ENCODE peak calls at places on chromosomes 5 and 9, in six cellular contexts. One of them, this sample, is unnamed.

GRCh38 chr5:75614165-75614564 is 2.9 kb downstream of the ANKDD1B start:
- DNase-seq in body of pancreas: no peak
- DNase-seq in left lobe of liver: no peak
- DNase-seq in adrenal gland: no peak
- DNase-seq in breast epithelium: no peak
- DNase-seq in fibroblast of the conjunctiva: no peak
- DNase-seq in this sample: no peak

GRCh38 chr5:54589786-54590185 is 72.2 kb downstream of the SNX18 start:
- DNase-seq in body of pancreas: no peak
- DNase-seq in left lobe of liver: no peak
- DNase-seq in adrenal gland: no peak
- DNase-seq in breast epithelium: no peak
- DNase-seq in fibroblast of the conjunctiva: no peak
- DNase-seq in this sample: no peak

GRCh38 chr5:145553177-145553576 is 282.0 kb downstream of the PRELID2 start:
- DNase-seq in body of pancreas: no peak
- DNase-seq in left lobe of liver: no peak
- DNase-seq in adrenal gland: no peak
- DNase-seq in breast epithelium: no peak
- DNase-seq in fibroblast of the conjunctiva: no peak
- DNase-seq in this sample: no peak

GRCh38 chr9:95724253-95724991 is 151.1 kb upstream of the ERCC6L2 start:
- DNase-seq in body of pancreas: no peak
- DNase-seq in left lobe of liver: no peak
- DNase-seq in adrenal gland: no peak
- DNase-seq in breast epithelium: no peak
- DNase-seq in fibroblast of the conjunctiva: no peak
- DNase-seq in this sample: no peak

GRCh38 chr5:122112063-122112462 is 17.3 kb upstream of the ZNF474 start:
- DNase-seq in body of pancreas: no peak
- DNase-seq in left lobe of liver: no peak
- DNase-seq in adrenal gland: no peak
- DNase-seq in breast epithelium: no peak
- DNase-seq in fibroblast of the conjunctiva: no peak
- DNase-seq in this sample: no peak

GRCh38 chr9:137205126-137206069 is at the start of the genes NDOR1 and TMEM203:
- DNase-seq in body of pancreas: peak; percentile 87
- DNase-seq in left lobe of liver: peak; percentile 94
- DNase-seq in adrenal gland: peak; percentile 93
- DNase-seq in breast epithelium: peak; percentile 93
- DNase-seq in fibroblast of the conjunctiva: peak; percentile 28
- DNase-seq in this sample: peak; percentile 89

GRCh38 chr9:109426621-109427402 is 71.3 kb downstream of the PTPN3 start:
- DNase-seq in body of pancreas: no peak
- DNase-seq in left lobe of liver: no peak
- DNase-seq in adrenal gland: no peak
- DNase-seq in breast epithelium: no peak
- DNase-seq in fibroblast of the conjunctiva: no peak
- DNase-seq in this sample: no peak

GRCh38 chr9:97506787-97507186 is 5.3 kb downstream of the TMOD1 start:
- DNase-seq in body of pancreas: no peak
- DNase-seq in left lobe of liver: no peak
- DNase-seq in adrenal gland: no peak
- DNase-seq in breast epithelium: no peak
- DNase-seq in fibroblast of the conjunctiva: no peak
- DNase-seq in this sample: no peak

GRCh38 chr9:8648271-8648670 is 848.7 kb upstream of the DMAC1 start:
- DNase-seq in body of pancreas: no peak
- DNase-seq in left lobe of liver: no peak
- DNase-seq in adrenal gland: no peak
- DNase-seq in breast epithelium: no peak
- DNase-seq in fibroblast of the conjunctiva: no peak
- DNase-seq in this sample: no peak

GRCh38 chr5:95809414-95809960 is 13.0 kb downstream of the GLRX start:
- DNase-seq in body of pancreas: no peak
- DNase-seq in left lobe of liver: no peak
- DNase-seq in adrenal gland: peak; percentile 66
- DNase-seq in breast epithelium: no peak
- DNase-seq in fibroblast of the conjunctiva: peak; percentile 59
- DNase-seq in this sample: no peak

GRCh38 chr9:127626752-127627493 is 14.8 kb downstream of the STXBP1 start:
- DNase-seq in body of pancreas: no peak
- DNase-seq in left lobe of liver: no peak
- DNase-seq in adrenal gland: no peak
- DNase-seq in breast epithelium: no peak
- DNase-seq in fibroblast of the conjunctiva: no peak
- DNase-seq in this sample: no peak

GRCh38 chr9:130940693-130941576 is 1.9 kb upstream of the FIBCD1 start:
- DNase-seq in body of pancreas: peak; percentile 88
- DNase-seq in left lobe of liver: peak; percentile 78
- DNase-seq in adrenal gland: peak; percentile 81
- DNase-seq in breast epithelium: peak; percentile 84
- DNase-seq in fibroblast of the conjunctiva: no peak
- DNase-seq in this sample: peak; percentile 97

GRCh38 chr5:19900269-19900668 is 87.7 kb downstream of the CDH18 start:
- DNase-seq in body of pancreas: no peak
- DNase-seq in left lobe of liver: no peak
- DNase-seq in adrenal gland: no peak
- DNase-seq in breast epithelium: no peak
- DNase-seq in fibroblast of the conjunctiva: no peak
- DNase-seq in this sample: no peak

GRCh38 chr9:2066312-2067273 is 51.4 kb downstream of the SMARCA2 start:
- DNase-seq in body of pancreas: no peak
- DNase-seq in left lobe of liver: no peak
- DNase-seq in adrenal gland: no peak
- DNase-seq in breast epithelium: no peak
- DNase-seq in fibroblast of the conjunctiva: no peak
- DNase-seq in this sample: no peak

GRCh38 chr5:36768450-36768849 is 108.1 kb upstream of the NIPBL start:
- DNase-seq in body of pancreas: no peak
- DNase-seq in left lobe of liver: no peak
- DNase-seq in adrenal gland: no peak
- DNase-seq in breast epithelium: no peak
- DNase-seq in fibroblast of the conjunctiva: no peak
- DNase-seq in this sample: no peak

GRCh38 chr5:102582706-102583105 is 83.9 kb upstream of the SLCO6A1 start:
- DNase-seq in body of pancreas: no peak
- DNase-seq in left lobe of liver: no peak
- DNase-seq in adrenal gland: no peak
- DNase-seq in breast epithelium: no peak
- DNase-seq in fibroblast of the conjunctiva: no peak
- DNase-seq in this sample: no peak

GRCh38 chr5:22108545-22108944 is 744.6 kb downstream of the CDH12 start:
- DNase-seq in body of pancreas: no peak
- DNase-seq in left lobe of liver: no peak
- DNase-seq in adrenal gland: no peak
- DNase-seq in breast epithelium: no peak
- DNase-seq in fibroblast of the conjunctiva: no peak
- DNase-seq in this sample: no peak

GRCh38 chr9:135134253-135135028 is 47.0 kb downstream of the OLFM1 start:
- DNase-seq in body of pancreas: peak; percentile 25
- DNase-seq in left lobe of liver: no peak
- DNase-seq in adrenal gland: no peak
- DNase-seq in breast epithelium: no peak
- DNase-seq in fibroblast of the conjunctiva: no peak
- DNase-seq in this sample: no peak

GRCh38 chr5:116358911-116359418 is 215.7 kb downstream of the SEMA6A start:
- DNase-seq in body of pancreas: no peak
- DNase-seq in left lobe of liver: no peak
- DNase-seq in adrenal gland: no peak
- DNase-seq in breast epithelium: no peak
- DNase-seq in fibroblast of the conjunctiva: no peak
- DNase-seq in this sample: no peak

GRCh38 chr9:38112010-38112409 is 43.0 kb upstream of the SHB start:
- DNase-seq in body of pancreas: no peak
- DNase-seq in left lobe of liver: peak; percentile 26
- DNase-seq in adrenal gland: no peak
- DNase-seq in breast epithelium: no peak
- DNase-seq in fibroblast of the conjunctiva: no peak
- DNase-seq in this sample: no peak

GRCh38 chr9:12819436-12820185 is 44.8 kb downstream of the LURAP1L start:
- DNase-seq in body of pancreas: peak; percentile 8
- DNase-seq in left lobe of liver: no peak
- DNase-seq in adrenal gland: peak; percentile 56
- DNase-seq in breast epithelium: no peak
- DNase-seq in fibroblast of the conjunctiva: no peak
- DNase-seq in this sample: peak; percentile 53

GRCh38 chr5:149210968-149211495 is 60.6 kb upstream of the AFAP1L1 start:
- DNase-seq in body of pancreas: no peak
- DNase-seq in left lobe of liver: no peak
- DNase-seq in adrenal gland: no peak
- DNase-seq in breast epithelium: no peak
- DNase-seq in fibroblast of the conjunctiva: no peak
- DNase-seq in this sample: no peak

GRCh38 chr5:18216016-18216415 is 581.8 kb downstream of the TAF11L14 start:
- DNase-seq in body of pancreas: no peak
- DNase-seq in left lobe of liver: no peak
- DNase-seq in adrenal gland: no peak
- DNase-seq in breast epithelium: no peak
- DNase-seq in fibroblast of the conjunctiva: no peak
- DNase-seq in this sample: no peak

GRCh38 chr5:28729067-28729466 is 1690.7 kb upstream of the CDH9 start:
- DNase-seq in body of pancreas: no peak
- DNase-seq in left lobe of liver: no peak
- DNase-seq in adrenal gland: no peak
- DNase-seq in breast epithelium: no peak
- DNase-seq in fibroblast of the conjunctiva: no peak
- DNase-seq in this sample: no peak

GRCh38 chr9:134178781-134179551 is 14.6 kb upstream of the RNU6ATAC start:
- DNase-seq in body of pancreas: peak; percentile 61
- DNase-seq in left lobe of liver: peak; percentile 89
- DNase-seq in adrenal gland: peak; percentile 69
- DNase-seq in breast epithelium: no peak
- DNase-seq in fibroblast of the conjunctiva: no peak
- DNase-seq in this sample: no peak

This sample was measured in H9.